ENCODE peak calls at places on chromosomes 5 and 9, in six cellular contexts. F is Ammon's horn; T is ovary; E is NAMALWA; X is activated CD4-positive, alpha-beta T cell treated with anti-CD3 and anti-CD28 coated beads for 36 hours; B is H54. V is an unnamed sample.

GRCh38 chr5:126718246-126718868 is 58.6 kb upstream of the LMNB1 start:
- DNase-seq in F (no peak), T (no peak), E (no peak), X (no peak), B (no peak), V (no peak)

GRCh38 chr5:99060306-99061261 is 131.8 kb upstream of the CHD1 start:
- DNase-seq in F (peak), T (peak), E (peak), X (peak), B (peak), V (peak)

GRCh38 chr5:28165116-28165515 is 1126.7 kb upstream of the CDH9 start:
- DNase-seq in F (peak), T (no peak), E (no peak), X (no peak), B (peak), V (peak)

GRCh38 chr5:10289991-10290390 is 17.7 kb downstream of the CMBL start:
- DNase-seq in F (no peak), T (no peak), E (no peak), X (no peak), B (no peak), V (no peak)

GRCh38 chr9:136020206-136020605 is 59.0 kb upstream of the UBAC1 start:
- DNase-seq in F (no peak), T (peak), E (no peak), X (no peak), B (no peak), V (no peak)

GRCh38 chr5:140591747-140592372 is 27.2 kb downstream of the SLC35A4 start:
- DNase-seq in F (no peak), T (no peak), E (no peak), X (no peak), B (peak), V (peak)

GRCh38 chr9:36322462-36322861 is 64.2 kb upstream of the GNE start:
- DNase-seq in F (no peak), T (no peak), E (no peak), X (no peak), B (no peak), V (no peak)

GRCh38 chr9:135128035-135128670 is 40.7 kb downstream of the OLFM1 start:
- DNase-seq in F (no peak), T (no peak), E (no peak), X (no peak), B (no peak), V (no peak)

GRCh38 chr5:96527826-96528225 is 94.8 kb upstream of the PCSK1 start:
- DNase-seq in F (no peak), T (no peak), E (no peak), X (no peak), B (no peak), V (no peak)